ENCODE peak calls at places on chromosomes 13 and 19, in seven cellular contexts. D is GM03348; Y is nephron progenitor cell; G is stimulated activated CD8-positive, alpha-beta memory T cell treated with anti-CD3 and anti-CD28 coated beads, Interleukin-4, amount 100 ng/mL, for 1 hour; O is HCT116; A is KG1; P is ascending aorta. J is an unnamed sample.

GRCh38 chr13:51148952-51149573 is 38.0 kb upstream of the C13orf42 start:
- DNase-seq in D (peak), Y (peak), G (no peak), O (peak), A (no peak), P (no peak), J (peak)

GRCh38 chr19:50893047-50893737 is 18.0 kb downstream of the KLK4 start:
- DNase-seq in D (no peak), Y (no peak), G (no peak), O (peak), A (no peak), P (no peak), J (no peak)

GRCh38 chr13:59533561-59534337 is 630.0 kb downstream of the DIAPH3 start:
- DNase-seq in D (no peak), Y (no peak), G (no peak), O (no peak), A (no peak), P (no peak), J (no peak)

GRCh38 chr19:15673176-15673654 is 328 bp downstream of the CYP4F12 start:
- DNase-seq in D (no peak), Y (no peak), G (no peak), O (no peak), A (no peak), P (no peak), J (no peak)

GRCh38 chr19:48301886-48302599 is 23.3 kb upstream of the EMP3 start:
- DNase-seq in D (no peak), Y (no peak), G (no peak), O (no peak), A (no peak), P (no peak), J (no peak)

GRCh38 chr19:14072535-14073231 is at the start of gene MISP3:
- DNase-seq in D (no peak), Y (peak), G (no peak), O (no peak), A (no peak), P (no peak), J (no peak)

GRCh38 chr13:113144255-113144629 is 14.2 kb upstream of the PROZ start:
- DNase-seq in D (no peak), Y (no peak), G (no peak), O (no peak), A (no peak), P (no peak), J (no peak)

GRCh38 chr19:34082289-34083077 is 89.8 kb upstream of the LSM14A start:
- DNase-seq in D (no peak), Y (peak), G (no peak), O (no peak), A (no peak), P (no peak), J (no peak)

GRCh38 chr19:45122832-45123231 is 29.9 kb downstream of the PPP1R37 start:
- DNase-seq in D (no peak), Y (no peak), G (no peak), O (no peak), A (no peak), P (no peak), J (no peak)

GRCh38 chr13:101490400-101491015 is 38.0 kb downstream of the ITGBL1 start:
- DNase-seq in D (no peak), Y (no peak), G (no peak), O (no peak), A (no peak), P (no peak), J (no peak)

GRCh38 chr13:111893071-111893606 is 173.8 kb upstream of the SOX1 start:
- DNase-seq in D (no peak), Y (peak), G (no peak), O (no peak), A (no peak), P (no peak), J (peak)

GRCh38 chr13:41512441-41512840 is 55.1 kb downstream of the RGCC start:
- DNase-seq in D (no peak), Y (no peak), G (no peak), O (no peak), A (no peak), P (no peak), J (no peak)

GRCh38 chr19:35154535-35155406 is at the start of gene FXYD5:
- DNase-seq in D (peak), Y (peak), G (peak), O (no peak), A (peak), P (peak), J (no peak)

GRCh38 chr13:91280806-91281205 is 66.7 kb upstream of the MIR17HG start:
- DNase-seq in D (no peak), Y (no peak), G (no peak), O (no peak), A (no peak), P (no peak), J (no peak)

GRCh38 chr19:49161987-49162386 is 4.4 kb downstream of the TRPM4 start:
- DNase-seq in D (no peak), Y (no peak), G (no peak), O (no peak), A (no peak), P (no peak), J (no peak)

GRCh38 chr19:4889034-4889825 is 13.5 kb downstream of the ARRDC5 start:
- DNase-seq in D (peak), Y (no peak), G (no peak), O (no peak), A (no peak), P (no peak), J (no peak)

GRCh38 chr19:4690362-4690761 is 20.2 kb upstream of the MYDGF start:
- DNase-seq in D (no peak), Y (no peak), G (no peak), O (no peak), A (no peak), P (no peak), J (no peak)

GRCh38 chr19:3375221-3376088 is 9.1 kb downstream of the NFIC start:
- DNase-seq in D (peak), Y (no peak), G (no peak), O (no peak), A (no peak), P (peak), J (no peak)

GRCh38 chr19:49461656-49462055 is 8.6 kb downstream of the ALDH16A1 start:
- DNase-seq in D (no peak), Y (no peak), G (no peak), O (no peak), A (no peak), P (no peak), J (no peak)